ENCODE peak calls at places on chromosome 22, in ten cellular contexts. A is K562, S is neural progenitor cell, K is MM.1S, L is fibroblast of lung, D is kidney, B is IMR-90, T is HCT116, W is mammary epithelial cell, E is mesenchymal stem cell. I is an unnamed sample.

GRCh38 chr22:50274311-50274710 is 4.1 kb upstream of the MAPK11 start:
- DNase-seq in A (peak; percentile 64), S (peak; percentile 81), K (peak; percentile 65), L (peak; percentile 59), D (no peak), B (peak; percentile 54), T (no peak), W (no peak), E (peak; percentile 70), I (no peak)

GRCh38 chr22:44328762-44329161 is 16.0 kb upstream of the SHISAL1 start:
- DNase-seq in A (no peak), S (no peak), K (no peak), L (no peak), D (no peak), B (no peak), T (no peak), W (no peak), E (no peak), I (no peak)

GRCh38 chr22:43109921-43110443 is 568 bp upstream of the BIK start:
- DNase-seq in A (no peak), S (peak; percentile 64), K (no peak), L (no peak), D (no peak), B (no peak), T (no peak), W (no peak), E (no peak), I (no peak)

GRCh38 chr22:45418056-45418769 is 4.7 kb downstream of the RIBC2 start:
- DNase-seq in A (no peak), S (no peak), K (no peak), L (no peak), D (peak; percentile 35), B (no peak), T (no peak), W (no peak), E (no peak), I (no peak)

GRCh38 chr22:30290679-30291333 is 1.5 kb upstream of the CASTOR1 start:
- DNase-seq in A (no peak), S (peak; percentile 48), K (no peak), L (peak; percentile 52), D (peak; percentile 96), B (peak; percentile 48), T (no peak), W (peak; percentile 77), E (peak; percentile 69), I (peak; percentile 70)

GRCh38 chr22:44972363-44973083 is 37.3 kb downstream of the PHF21B start:
- DNase-seq in A (no peak), S (no peak), K (no peak), L (peak; percentile 6), D (no peak), B (peak; percentile 3), T (no peak), W (no peak), E (no peak), I (no peak)

GRCh38 chr22:19385221-19385906 is 46.2 kb downstream of the HIRA start:
- DNase-seq in A (no peak), S (no peak), K (no peak), L (no peak), D (no peak), B (no peak), T (no peak), W (no peak), E (no peak), I (no peak)

GRCh38 chr22:44172370-44173108 is 8.2 kb upstream of the PARVG start:
- DNase-seq in A (peak; percentile 11), S (peak; percentile 48), K (no peak), L (no peak), D (peak; percentile 77), B (no peak), T (no peak), W (no peak), E (no peak), I (peak; percentile 29)

DNA sequence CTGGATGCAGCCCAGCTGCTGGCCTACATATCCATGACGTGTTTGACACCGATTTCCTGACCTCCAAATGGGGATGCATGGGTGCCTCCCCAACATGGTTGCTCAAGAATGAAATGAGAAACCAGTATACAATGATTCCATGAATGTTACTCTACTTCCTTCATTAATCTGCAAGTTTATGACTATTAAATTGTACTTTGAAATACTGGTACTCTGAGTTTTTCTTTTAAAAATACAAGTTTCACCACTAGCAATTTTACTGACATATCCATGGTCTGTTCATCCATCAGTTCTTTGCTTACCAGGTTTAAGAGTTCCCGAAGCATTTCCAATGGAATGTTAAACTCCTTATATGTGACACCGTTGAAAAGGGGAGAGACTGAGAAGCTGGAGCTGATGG is 39.1 kb downstream of the SERPIND1 start:
- DNase-seq in A (no peak), S (no peak), K (no peak), L (no peak), D (no peak), B (peak; percentile 15), T (no peak), W (no peak), E (no peak), I (no peak)
- H3K9ac ChIP-seq in A (no peak overlapping the region), S (no peak overlapping the region), K (no peak overlapping the region), L (no peak overlapping the region), D (no peak overlapping the region), B (no peak overlapping the region), T (no peak overlapping the region), W (no peak overlapping the region), E (no peak overlapping the region), I (no peak overlapping the region)

DNA sequence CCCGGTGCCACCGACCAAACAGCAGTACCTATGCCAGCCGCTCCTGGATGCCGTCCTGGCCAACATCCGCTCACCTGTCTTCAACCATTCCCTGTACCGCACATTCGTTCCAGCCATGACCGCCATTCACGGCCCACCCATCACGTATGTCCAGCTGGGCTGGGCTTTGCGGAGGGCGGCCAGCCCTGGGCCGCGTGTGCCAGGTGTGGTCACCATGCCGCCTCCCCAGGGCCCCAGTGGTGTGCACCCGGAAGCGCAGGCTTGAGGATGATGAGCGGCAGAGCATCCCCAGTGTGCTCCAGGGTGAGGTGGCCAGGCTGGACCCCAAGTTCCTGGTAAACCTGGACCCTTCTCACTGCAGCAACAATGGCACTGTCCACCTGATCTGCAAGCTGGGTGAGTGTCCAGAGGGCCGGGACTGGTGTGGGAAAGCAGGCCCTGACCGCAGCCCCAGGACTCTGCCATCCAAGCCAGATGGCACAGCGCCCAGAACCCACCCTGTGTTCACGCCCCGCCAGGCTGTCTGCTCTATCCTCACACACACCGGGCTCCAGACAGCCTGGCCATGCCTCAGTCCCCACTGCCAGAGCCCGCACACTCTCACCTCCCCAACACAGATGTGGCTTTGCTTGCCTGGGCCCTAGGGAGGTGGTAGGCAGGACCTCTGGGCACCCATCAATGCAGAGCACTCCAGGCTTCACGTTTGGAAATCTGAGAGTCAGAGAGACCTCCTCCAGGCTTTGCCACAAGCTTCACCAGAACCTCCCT is 77.6 kb downstream of the MED15 start:
- DNase-seq in A (no peak), S (no peak), K (no peak), L (peak; percentile 13), D (peak; percentile 60), B (no peak), T (no peak), W (peak; percentile 40), E (no peak), I (no peak)
- H3K27ac ChIP-seq in A (no peak overlapping the region), S (no peak overlapping the region), K (no peak overlapping the region), L (no peak overlapping the region), D (no peak overlapping the region), B (no peak overlapping the region), T (no peak overlapping the region), W (no peak overlapping the region), E (no peak overlapping the region), I (no peak overlapping the region)

DNA sequence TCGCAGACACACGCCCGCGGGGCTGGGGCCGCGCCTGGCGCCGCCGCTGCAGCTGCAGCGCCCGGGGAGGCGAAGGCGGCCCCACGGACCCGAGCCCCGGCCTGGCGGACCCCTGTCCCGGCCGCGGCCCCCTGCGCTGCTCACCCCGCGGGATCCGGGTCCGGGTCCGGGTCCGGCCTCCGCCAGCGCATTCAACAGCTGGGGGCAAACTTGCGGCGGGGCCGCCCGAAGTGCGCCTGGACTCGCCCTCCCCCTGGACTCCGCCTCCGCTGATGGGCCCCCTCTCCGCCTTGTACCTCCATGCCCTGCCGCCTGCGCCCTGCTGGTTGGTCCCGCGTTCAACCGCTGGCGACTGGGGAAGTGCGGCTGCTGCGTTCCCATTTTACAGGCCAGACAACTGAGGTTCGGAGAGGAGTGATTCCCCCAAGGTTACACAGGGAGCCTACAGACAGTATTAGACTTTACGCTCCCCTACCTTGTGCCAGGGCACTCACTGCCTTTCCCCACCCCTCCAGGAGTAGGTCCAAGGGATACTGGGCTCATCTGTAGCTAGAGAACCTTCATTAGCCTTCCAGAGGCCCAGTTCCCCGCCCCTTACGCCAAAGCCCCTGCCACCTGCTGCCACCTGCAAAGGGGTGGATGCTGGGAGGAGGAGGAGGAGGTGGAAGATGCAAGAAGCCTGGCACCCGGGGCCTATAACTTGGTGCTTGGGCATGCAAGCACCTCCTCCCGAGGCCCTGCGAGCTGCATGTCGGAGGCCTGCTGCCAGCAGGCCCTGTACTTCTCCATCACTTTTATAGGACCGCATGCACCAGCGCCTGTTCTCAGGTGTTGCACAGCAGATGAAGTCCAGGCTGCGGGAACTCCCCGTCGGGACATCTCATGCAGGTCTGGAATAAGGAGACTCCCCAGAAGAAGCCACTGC is 694 bp upstream of the ELFN2 start:
- DNase-seq in A (no peak), S (peak; percentile 41), K (no peak), L (no peak), D (no peak), B (no peak), T (no peak), W (no peak), E (no peak), I (no peak)
- H3K4me3 ChIP-seq in A (no peak overlapping the region), S (peak overlapping the region; percentile 65), K (no peak overlapping the region), L (no peak overlapping the region), D (no peak overlapping the region), B (peak overlapping the region; percentile 88), T (peak overlapping the region; percentile 70), W (peak overlapping the region; percentile 71), E (no peak overlapping the region), I (no peak overlapping the region)

GRCh38 chr22:46966495-46966845 is 204.0 kb downstream of the TBC1D22A start:
- DNase-seq in A (no peak), S (no peak), K (no peak), L (peak; percentile 10), D (no peak), B (peak; percentile 8), T (no peak), W (no peak), E (no peak), I (no peak)

GRCh38 chr22:46963672-46964545 is 201.5 kb downstream of the TBC1D22A start:
- DNase-seq in A (no peak), S (no peak), K (no peak), L (no peak), D (peak; percentile 53), B (no peak), T (no peak), W (no peak), E (no peak), I (no peak)

GRCh38 chr22:46965552-46966494 is 203.4 kb downstream of the TBC1D22A start:
- DNase-seq in A (no peak), S (no peak), K (no peak), L (peak; percentile 17), D (peak; percentile 56), B (peak; percentile 7), T (no peak), W (peak; percentile 70), E (no peak), I (no peak)

GRCh38 chr22:46966846-46967245 is 204.4 kb downstream of the TBC1D22A start:
- DNase-seq in A (no peak), S (no peak), K (no peak), L (no peak), D (peak; percentile 54), B (no peak), T (no peak), W (no peak), E (no peak), I (no peak)

DNA sequence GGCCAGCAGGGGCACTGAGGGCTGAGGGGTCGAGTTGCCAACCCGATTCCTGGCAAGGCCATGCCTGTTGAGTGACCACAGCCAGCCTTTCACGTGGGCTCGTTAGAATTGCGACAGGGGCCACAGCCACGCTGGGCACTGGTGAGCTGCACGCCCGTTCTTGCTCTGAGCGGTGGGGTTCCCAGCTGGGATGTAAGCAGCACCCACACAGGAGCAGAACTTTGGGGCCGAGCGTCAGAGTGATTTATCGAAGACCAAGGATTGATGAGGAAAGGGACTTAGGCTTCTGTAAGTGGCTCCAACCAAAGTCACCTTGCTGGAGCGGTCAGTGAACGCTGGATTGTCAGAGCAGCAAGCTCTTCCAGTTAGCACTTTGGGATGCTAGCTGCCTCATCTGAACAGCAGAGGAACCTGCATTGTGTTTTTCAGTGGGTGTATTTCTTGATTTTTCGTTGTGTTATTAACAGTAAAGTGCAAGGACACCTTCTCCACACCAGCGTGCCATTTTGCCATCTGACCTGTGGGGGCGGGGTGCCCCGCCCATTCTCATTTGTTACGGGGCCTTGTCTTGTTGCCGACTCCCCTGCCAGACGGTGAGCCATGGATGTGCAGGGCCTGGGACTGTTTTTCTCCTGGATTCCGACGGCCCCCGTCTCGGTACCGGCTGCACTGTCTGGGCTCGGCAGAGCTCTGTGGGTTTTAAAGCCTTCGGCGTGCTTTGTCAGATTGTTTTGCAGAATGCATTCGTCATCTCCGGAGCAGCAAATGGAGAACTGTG is 202.5 kb downstream of the TBC1D22A start:
- DNase-seq in A (no peak), S (no peak), K (no peak), L (no peak), D (peak; percentile 45), B (no peak), T (no peak), W (no peak), E (no peak), I (no peak)
- H3K9ac ChIP-seq in A (no peak overlapping the region), S (no peak overlapping the region), K (no peak overlapping the region), L (no peak overlapping the region), D (no peak overlapping the region), B (no peak overlapping the region), T (no peak overlapping the region), W (no peak overlapping the region), E (no peak overlapping the region), I (no peak overlapping the region)

I was measured in colonic mucosa.